ENCODE peak calls at places on chromosome 1, in five cellular contexts. S, A, Q, N and X are unnamed samples.

GRCh38 chr1:37633950-37634553 is 640 bp downstream of the RSPO1 start:
- DNase-seq in N (no peak), A (no peak), S (no peak), Q (no peak), X (no peak)

GRCh38 chr1:169745015-169745861 is 11.4 kb upstream of the SELE start:
- DNase-seq in S (no peak), N (no peak), Q (no peak), A (no peak), X (no peak)

GRCh38 chr1:224696891-224697765 is 81.0 kb downstream of the CNIH3 start:
- DNase-seq in Q (no peak), A (no peak), N (no peak), S (peak; percentile 50), X (peak; percentile 71)

GRCh38 chr1:167219194-167219593 is 1.5 kb upstream of the POU2F1 start:
- DNase-seq in S (no peak), Q (no peak), N (no peak), A (no peak), X (no peak)

GRCh38 chr1:20111452-20111851 is 7.9 kb downstream of the PLA2G2D start:
- DNase-seq in N (no peak), Q (no peak), S (no peak), A (no peak), X (no peak)

GRCh38 chr1:57844382-57844980 is 420.6 kb upstream of the DAB1 start:
- DNase-seq in A (no peak), N (no peak), S (peak; percentile 68), Q (no peak), X (no peak)

GRCh38 chr1:61092643-61093042 is 10.3 kb downstream of the NFIA start:
- DNase-seq in S (no peak), Q (no peak), N (no peak), A (no peak), X (no peak)

GRCh38 chr1:73980324-73981040 is 217.5 kb downstream of the LRRIQ3 start:
- DNase-seq in A (no peak), N (no peak), S (no peak), Q (no peak), X (no peak)

GRCh38 chr1:112721966-112722524 is 6.9 kb upstream of the PPM1J start:
- DNase-seq in Q (no peak), S (no peak), A (no peak), N (no peak), X (no peak)
- TF ChIP-seq CTCF in Q (no peak), S (no peak), A (no peak), N (no peak), X (no peak)

DNA sequence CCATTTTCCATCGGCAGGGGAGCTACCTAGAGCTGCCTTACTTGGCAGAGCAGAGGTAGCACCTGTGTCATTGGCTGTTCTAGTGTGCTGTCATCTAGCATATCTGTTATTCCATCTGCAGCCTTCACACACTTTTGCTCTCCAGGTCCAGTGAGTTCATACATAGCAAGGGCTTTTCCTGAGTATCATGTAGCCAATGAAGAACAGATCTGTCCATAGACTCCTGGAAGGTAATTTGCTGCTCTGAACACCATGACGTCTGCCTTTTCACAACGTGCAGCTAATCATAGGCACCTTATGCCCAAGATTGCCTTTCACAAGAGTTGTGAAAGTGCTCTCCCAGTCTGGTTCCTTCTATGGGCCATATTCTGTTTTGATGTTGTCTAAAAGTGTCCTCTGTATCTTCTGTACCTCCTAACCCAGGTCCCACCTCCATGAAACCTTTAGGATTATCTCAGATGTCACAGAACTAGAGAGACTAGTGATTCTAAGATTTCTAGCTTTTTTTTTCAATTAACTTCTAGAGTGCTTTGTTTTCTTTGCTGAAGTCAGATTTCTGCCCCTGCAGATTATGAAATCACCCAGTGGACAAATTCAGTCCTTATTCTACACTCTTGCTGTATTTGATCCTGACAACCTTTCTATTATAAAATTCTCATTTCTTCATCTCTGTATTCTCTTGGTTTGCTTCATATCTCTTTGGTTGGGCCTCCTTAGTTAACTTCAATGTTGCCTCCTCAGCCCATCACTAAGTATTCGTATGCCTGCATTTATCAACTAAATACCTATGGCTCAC is 134.8 kb downstream of the PBX1 start:
- DNase-seq in S (no peak), Q (no peak), N (no peak), A (no peak), X (no peak)
- H3K4me3 ChIP-seq in S (no peak overlapping the region), Q (no peak overlapping the region), N (no peak overlapping the region), A (no peak overlapping the region), X (no peak overlapping the region)

DNA sequence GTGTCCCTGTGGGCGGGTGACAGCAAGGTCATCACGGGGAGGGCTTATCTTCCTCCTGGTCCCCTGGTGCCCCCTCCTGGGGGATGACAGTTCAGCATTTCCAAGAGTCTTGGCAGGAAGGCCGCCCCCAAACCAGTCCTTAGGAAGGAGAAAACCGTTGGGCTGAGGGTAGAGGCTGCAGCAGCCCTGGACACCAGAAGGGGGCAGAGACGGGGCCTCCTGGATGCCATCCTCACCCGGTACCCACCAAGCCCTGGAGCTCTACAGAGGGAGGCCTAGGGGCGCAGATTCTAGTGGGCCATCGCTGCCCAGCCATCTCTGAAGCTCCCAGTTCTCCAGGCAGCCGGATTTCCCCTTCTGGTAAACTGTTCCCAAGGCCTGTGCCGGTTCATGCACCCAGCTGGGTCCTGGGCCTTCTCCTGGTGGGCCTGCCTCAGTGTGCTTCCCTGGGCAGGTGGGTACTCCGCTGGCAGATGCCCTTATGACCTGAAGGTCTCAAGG is 14.8 kb upstream of the ZNF669 start:
- DNase-seq in S (no peak), Q (no peak), N (peak; percentile 70), A (no peak), X (no peak)
- TF ChIP-seq CTCF in S (peak; percentile 7), Q (no peak), N (no peak), A (no peak), X (peak; percentile 22)

GRCh38 chr1:27363766-27364695 is 2.7 kb downstream of the MAP3K6 start:
- DNase-seq in S (no peak), Q (no peak), N (no peak), A (peak; percentile 61), X (no peak)

GRCh38 chr1:27366411-27367159 is at the start of gene MAP3K6:
- DNase-seq in N (peak; percentile 91), A (peak; percentile 96), Q (peak; percentile 95), S (peak; percentile 86), X (peak; percentile 76)

GRCh38 chr1:27365372-27366112 is 1.2 kb downstream of the MAP3K6 start:
- DNase-seq in S (peak; percentile 75), N (peak; percentile 95), Q (peak; percentile 91), A (peak; percentile 94), X (peak; percentile 91)

GRCh38 chr1:27366113-27366410 is 699 bp downstream of the MAP3K6 start:
- DNase-seq in S (peak; percentile 46), Q (peak; percentile 94), A (peak; percentile 96), N (peak; percentile 94), X (peak; percentile 71)

GRCh38 chr1:27364696-27365371 is 1.9 kb downstream of the MAP3K6 start:
- DNase-seq in N (no peak), Q (no peak), S (no peak), A (peak; percentile 58), X (no peak)
- H3K4me3 ChIP-seq in N (peak overlapping the region; percentile 71), Q (peak overlapping the region; percentile 79), S (peak overlapping the region; percentile 75), A (peak overlapping the region; percentile 75), X (peak overlapping the region; percentile 83)

GRCh38 chr1:25198731-25199231 is 33.5 kb downstream of the SYF2 start:
- DNase-seq in Q (no peak), N (no peak), A (no peak), S (no peak), X (no peak)
- TF ChIP-seq CTCF in Q (peak; percentile 9), N (no peak), A (no peak), S (no peak), X (no peak)

GRCh38 chr1:218878369-218878768 is 295.3 kb upstream of the LYPLAL1 start:
- DNase-seq in N (no peak), Q (no peak), S (peak; percentile 64), A (no peak), X (peak; percentile 26)

GRCh38 chr1:218872026-218872425 is 301.7 kb upstream of the LYPLAL1 start:
- DNase-seq in N (no peak), S (no peak), Q (no peak), A (no peak), X (no peak)

GRCh38 chr1:218872928-218873327 is 300.8 kb upstream of the LYPLAL1 start:
- DNase-seq in Q (no peak), A (no peak), N (no peak), S (no peak), X (no peak)

GRCh38 chr1:218874801-218875400 is 298.8 kb upstream of the LYPLAL1 start:
- DNase-seq in S (no peak), Q (no peak), N (no peak), A (no peak), X (no peak)

DNA sequence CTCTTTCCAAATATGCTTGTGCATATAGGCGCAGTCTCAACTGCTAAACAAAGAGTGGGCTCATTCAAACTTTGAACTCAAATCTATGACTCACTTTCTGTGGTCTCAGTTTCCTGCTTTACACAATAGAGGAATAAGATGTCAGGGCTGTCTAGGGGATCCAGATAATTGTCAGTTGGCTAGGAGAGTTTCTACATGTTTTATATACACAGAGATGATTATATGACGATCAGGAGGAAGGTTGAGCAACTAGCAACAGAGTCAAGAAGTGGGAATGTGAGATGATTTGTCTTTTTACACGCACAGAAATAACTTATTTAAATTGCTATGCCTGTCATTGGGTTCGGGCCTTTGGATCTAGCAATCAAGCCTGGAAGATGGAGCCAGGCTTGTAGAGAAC is 299.4 kb upstream of the LYPLAL1 start:
- DNase-seq in N (no peak), A (no peak), Q (no peak), S (peak; percentile 97), X (peak; percentile 57)
- H3K4me3 ChIP-seq in N (no peak overlapping the region), A (no peak overlapping the region), Q (no peak overlapping the region), S (no peak overlapping the region), X (no peak overlapping the region)

DNA sequence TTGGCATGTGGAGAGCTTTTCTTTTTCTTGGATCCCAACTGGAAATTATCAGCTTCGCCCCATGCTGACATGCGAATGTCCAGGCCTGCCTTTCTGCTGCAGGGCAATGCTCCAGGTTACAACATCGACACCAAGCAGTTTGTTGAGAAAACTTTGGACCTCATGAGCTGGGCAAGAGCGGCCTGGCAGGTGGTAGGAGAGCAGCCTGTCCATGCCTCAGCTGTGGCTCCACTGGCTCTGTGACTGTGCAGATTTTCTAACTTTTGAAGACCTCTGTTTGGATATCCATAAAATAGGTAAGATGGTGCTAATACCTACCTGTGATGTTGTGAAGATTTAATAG is 41.5 kb downstream of the MTARC1 start:
- DNase-seq in S (no peak), N (no peak), Q (no peak), A (no peak), X (no peak)
- TF ChIP-seq CTCF in S (no peak), N (no peak), Q (no peak), A (no peak), X (no peak)

GRCh38 chr1:47230692-47231313 is 1.2 kb downstream of the TAL1 start:
- DNase-seq in N (no peak), Q (no peak), A (no peak), S (no peak), X (no peak)
- H3K4me3 ChIP-seq in N (peak overlapping the region; percentile 23), Q (peak overlapping the region; percentile 56), A (peak overlapping the region; percentile 41), S (no peak overlapping the region), X (no peak overlapping the region)

DNA sequence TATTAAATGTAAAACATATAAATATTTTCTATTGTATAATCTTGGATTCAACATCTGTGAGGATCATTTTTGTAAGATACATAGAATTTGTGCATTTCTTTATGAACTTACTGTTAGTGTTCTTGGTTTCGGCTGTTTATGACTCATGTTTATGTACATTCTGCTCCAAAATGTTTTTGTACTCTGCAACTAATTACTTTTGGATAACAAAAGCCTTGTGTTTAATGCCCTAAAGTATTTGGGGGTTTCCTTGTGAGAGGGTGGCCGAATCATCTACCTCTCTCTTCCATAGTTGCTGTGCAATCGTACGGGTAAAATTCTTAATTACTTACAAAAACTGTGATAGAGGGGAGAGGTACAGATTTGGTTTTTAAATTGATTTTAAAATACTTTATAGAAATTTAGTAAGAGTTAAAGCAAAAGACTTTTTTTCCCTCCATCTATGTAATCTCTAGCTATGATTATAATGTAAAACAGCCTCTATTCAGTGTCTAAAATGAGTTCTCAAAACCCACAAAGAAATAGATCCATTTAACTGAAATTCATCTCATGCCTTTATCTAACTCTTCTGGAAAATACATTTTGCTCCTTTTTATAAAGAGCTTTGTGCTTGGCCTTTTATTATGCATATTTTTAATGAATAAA is 38.7 kb upstream of the LRRC8C start:
- DNase-seq in S (no peak), A (no peak), Q (no peak), N (no peak), X (no peak)
- TF ChIP-seq CTCF in S (no peak), A (no peak), Q (no peak), N (no peak), X (no peak)